ENCODE peak calls at places on chromosomes 1 and 21, in five cellular contexts. A is cardiac muscle cell; D is naive thymus-derived CD4-positive, alpha-beta T cell; O is fibroblast of lung; T is lower lobe of right lung. V is an unnamed sample. For H3K9me3 and H3K4me1, the result is how much of the 10 kb centered on the place peaks cover.

GRCh38 chr1:115377411-115377810 is 39.4 kb upstream of the NGF start:
- DNase-seq in D (no peak), A (no peak), O (peak), T (no peak), V (no peak)

GRCh38 chr1:53376742-53377437 is 49.0 kb upstream of the LRP8 start:
- DNase-seq in A (no peak), D (no peak), O (no peak), T (no peak), V (no peak)

GRCh38 chr1:108881369-108881768 is 4.6 kb downstream of the GPSM2 start:
- DNase-seq in O (peak), T (no peak), D (no peak), A (no peak), V (no peak)

GRCh38 chr1:217721692-217722091 is 90.5 kb downstream of the SPATA17 start:
- DNase-seq in T (no peak), O (no peak), A (no peak), D (no peak), V (no peak)

GRCh38 chr1:224497714-224498573 is 63.3 kb upstream of the WDR26 start:
- DNase-seq in A (no peak), D (no peak), T (no peak), O (peak), V (no peak)

GRCh38 chr1:240571782-240572181 is 40.2 kb downstream of the GREM2 start:
- DNase-seq in O (no peak), T (no peak), A (no peak), D (no peak), V (no peak)

GRCh38 chr21:25296239-25296638 is 311.0 kb downstream of the MRPL39 start:
- DNase-seq in T (peak), O (peak), A (no peak), D (no peak), V (no peak)

GRCh38 chr1:224929335-224930237 is at the start of gene DNAH14:
- DNase-seq in O (peak), A (peak), D (no peak), T (peak), V (peak)

GRCh38 chr1:15426492-15427279 is 11.6 kb upstream of the CTRC start:
- DNase-seq in O (peak), D (no peak), A (no peak), T (no peak), V (peak)

GRCh38 chr1:239389703-239390102 is 3.3 kb downstream of the CHRM3 start:
- DNase-seq in A (no peak), T (no peak), O (peak), D (no peak), V (peak)

GRCh38 chr1:197859024-197859423 is 43.4 kb upstream of the C1orf53 start:
- DNase-seq in A (no peak), O (no peak), D (no peak), T (no peak), V (no peak)

GRCh38 chr1:150257624-150258274 is at the start of gene CA14:
- DNase-seq in D (no peak), A (peak), O (no peak), T (no peak), V (no peak)

GRCh38 chr1:34407140-34407539 is 230.4 kb downstream of the C1orf94 start:
- DNase-seq in D (no peak), A (no peak), T (no peak), O (no peak), V (no peak)

GRCh38 chr1:71561206-71561605 is 480.4 kb upstream of the ZRANB2 start:
- DNase-seq in T (no peak), O (peak), D (no peak), A (no peak), V (no peak)

GRCh38 chr1:162916407-162916806 is 55.4 kb upstream of the CCDC190 start:
- DNase-seq in D (no peak), O (peak), T (no peak), A (no peak), V (no peak)

GRCh38 chr1:25028910-25029599 is 99.0 kb upstream of the RUNX3 start:
- DNase-seq in D (no peak), O (no peak), T (no peak), A (no peak), V (no peak)

GRCh38 chr1:24390924-24391782 is 22.4 kb downstream of the STPG1 start:
- DNase-seq in T (peak), D (peak), A (peak), O (peak), V (peak)

GRCh38 chr1:28437924-28438699 is 67.7 kb upstream of the RCC1 start:
- DNase-seq in T (peak), A (peak), D (no peak), O (peak), V (peak)

GRCh38 chr1:3435666-3436065 is 18.8 kb upstream of the ARHGEF16 start:
- DNase-seq in A (no peak), D (no peak), T (peak), O (no peak), V (no peak)

GRCh38 chr1:27001570-27002360 is 8.3 kb downstream of the TRNP1 start:
- DNase-seq in O (peak), A (no peak), T (peak), D (no peak), V (no peak)

GRCh38 chr1:237084399-237085077 is 42.6 kb downstream of the RYR2 start:
- DNase-seq in T (no peak), O (no peak), A (no peak), D (no peak), V (no peak)

GRCh38 chr1:244964112-244964971 is 100.0 kb upstream of the HNRNPU start:
- DNase-seq in A (peak), O (peak), T (no peak), D (no peak), V (peak)

GRCh38 chr1:161206411-161207140 is 4.4 kb downstream of the NDUFS2 start:
- DNase-seq in A (no peak), D (no peak), O (peak), T (no peak), V (no peak)

GRCh38 chr1:161198877-161199431 is at the start of gene ADAMTS4:
- DNase-seq in D (no peak), O (peak), A (peak), T (no peak), V (no peak)

GRCh38 chr1:184755226-184756065 is 788 bp upstream of the EDEM3 start:
- DNase-seq in D (no peak), O (peak), A (peak), T (no peak), V (peak)

GRCh38 chr1:99825702-99826101 is 24.5 kb upstream of the AGL start:
- DNase-seq in A (no peak), O (no peak), D (no peak), T (no peak), V (no peak)

GRCh38 chr1:108609483-108610066 is 49.7 kb downstream of the EEIG2 start:
- DNase-seq in O (no peak), T (no peak), A (no peak), D (no peak), V (no peak)

GRCh38 chr1:35702540-35702939 is 16.1 kb downstream of the C1orf216 start:
- DNase-seq in D (no peak), A (no peak), O (no peak), T (no peak), V (no peak)
- H3K9me3 ChIP-seq in D (under half), A (under half), O (under half), T (under half), V (under half)

GRCh38 chr1:155981266-155982088 is 3.1 kb upstream of the ARHGEF2 start:
- DNase-seq in D (peak), A (no peak), T (peak), O (peak), V (peak)
- H3K4me3 ChIP-seq in D (peak), A (no peak), T (peak), O (peak), V (no peak)

GRCh38 chr1:205323794-205324193 is 2.2 kb upstream of the NUAK2 start:
- DNase-seq in A (no peak), D (no peak), T (no peak), O (no peak), V (no peak)

GRCh38 chr1:205318231-205318991 is 3.1 kb downstream of the NUAK2 start:
- DNase-seq in O (no peak), D (no peak), A (no peak), T (no peak), V (peak)

GRCh38 chr1:205319081-205320018 is 2.2 kb downstream of the NUAK2 start:
- DNase-seq in D (peak), O (peak), A (no peak), T (peak), V (peak)

GRCh38 chr1:205321959-205322283 is 376 bp upstream of the NUAK2 start:
- DNase-seq in D (no peak), T (no peak), A (no peak), O (no peak), V (no peak)

DNA sequence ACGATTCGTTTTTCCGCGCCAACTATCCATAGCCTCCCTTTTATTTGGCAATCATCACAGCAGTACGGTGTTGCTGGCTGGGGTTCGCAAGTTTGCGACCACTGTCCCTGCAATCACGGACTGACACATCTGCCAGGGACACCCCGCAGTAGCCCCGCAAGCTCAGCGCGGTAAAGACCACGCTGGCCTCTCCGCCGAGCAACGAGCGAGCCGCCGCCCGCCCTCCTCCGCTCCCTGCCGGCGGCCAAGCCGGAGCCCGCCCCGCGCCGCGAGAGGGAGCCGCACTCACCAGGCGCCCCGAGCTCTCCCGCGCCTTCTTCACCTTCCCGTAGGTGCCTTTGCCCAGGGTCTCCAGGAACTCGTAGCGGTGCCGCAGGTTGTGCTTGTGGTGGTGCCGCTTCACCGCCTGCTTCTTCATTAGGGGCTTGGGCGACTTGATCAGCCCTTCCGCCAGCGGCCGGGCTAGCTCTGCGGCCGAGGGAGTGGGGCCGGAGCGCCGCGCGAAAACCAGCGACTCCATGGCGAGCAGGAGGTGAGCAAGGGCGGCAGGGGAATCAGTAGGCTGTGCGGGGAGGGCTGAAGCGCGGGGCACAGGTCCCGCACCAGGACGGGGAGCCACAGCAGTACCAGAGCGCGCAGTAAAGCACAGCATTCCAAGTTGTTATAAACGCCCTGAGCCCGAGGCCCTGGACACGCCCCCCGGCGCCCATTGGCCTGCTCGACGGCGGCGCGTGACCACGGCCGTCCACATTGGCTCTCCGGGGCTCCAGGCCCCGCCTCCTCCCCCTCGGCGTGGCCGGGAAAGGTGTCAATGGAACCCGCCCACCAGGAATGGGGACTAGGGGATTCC is at the start of gene NUAK2:
- DNase-seq in A (peak), D (peak), T (peak), O (peak), V (peak)
- H3K4me1 ChIP-seq in A (under half), D (under half), T (half or more), O (under half), V (under half)

GRCh38 chr1:153963850-153964331 is 554 bp upstream of the SLC39A1 start:
- DNase-seq in O (no peak), T (peak), A (peak), D (no peak), V (no peak)
- H3K9me3 ChIP-seq in O (under half), T (under half), A (under half), D (under half), V (under half)

DNA sequence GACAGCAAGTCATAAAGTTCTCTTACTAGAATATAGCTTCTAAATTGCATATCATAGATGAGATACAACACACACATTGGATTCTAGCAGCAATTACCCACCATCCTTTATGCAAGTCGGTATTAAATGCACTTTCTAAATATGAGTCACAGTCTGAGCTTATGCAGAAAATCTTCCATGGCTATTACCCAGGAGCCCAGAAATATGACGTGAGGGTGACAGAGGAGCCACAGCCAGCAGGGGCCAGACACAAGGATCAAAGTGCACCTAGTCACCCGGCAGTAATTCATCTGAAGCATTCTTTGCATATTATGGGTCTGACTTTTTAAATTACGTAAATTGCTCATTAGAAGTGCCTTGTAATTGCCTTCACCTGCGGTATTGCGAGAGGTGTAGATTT is 470.2 kb upstream of the VAMP3 start:
- DNase-seq in T (no peak), O (peak), A (no peak), D (no peak), V (peak)
- H3K4me3 ChIP-seq in T (no peak), O (no peak), A (no peak), D (no peak), V (peak)

GRCh38 chr1:180428782-180429695 is 73.3 kb downstream of the ACBD6 start:
- DNase-seq in O (no peak), A (no peak), D (no peak), T (no peak), V (no peak)

GRCh38 chr1:180425956-180426355 is 76.4 kb downstream of the ACBD6 start:
- DNase-seq in A (no peak), O (peak), T (no peak), D (no peak), V (no peak)

GRCh38 chr1:180433873-180434272 is 68.5 kb downstream of the ACBD6 start:
- DNase-seq in T (no peak), O (no peak), D (no peak), A (no peak), V (no peak)

GRCh38 chr1:180435566-180435965 is 66.8 kb downstream of the ACBD6 start:
- DNase-seq in D (no peak), T (no peak), A (no peak), O (no peak), V (no peak)

GRCh38 chr1:180431683-180432082 is 70.7 kb downstream of the ACBD6 start:
- DNase-seq in T (no peak), A (no peak), D (no peak), O (no peak), V (no peak)
- H3K4me1 ChIP-seq in T (under half), A (under half), D (under half), O (under half), V (under half)